ENCODE peak calls at places on chromosomes 5 and 9, in ten cellular contexts. C is NCI-H510A, K is SW 1271, U is NCI-H524 treated with DMSO at 0.1 percent for 48 hours, X is GM13977, Y is IMR-90, J is NCI-H1417 treated with DMSO at 0.1 percent for 48 hours, I is adrenal gland, A is transverse colon, E is fibroblast of lung. M is an unnamed sample.

GRCh38 chr9:88531920-88532319 is 3.1 kb upstream of the NXNL2 start:
- DNase-seq in C (no peak), K (no peak), U (no peak), X (no peak), Y (no peak), J (no peak), I (no peak), A (no peak), E (no peak), M (no peak)

GRCh38 chr5:123951204-123951977 is 439.4 kb downstream of the CSNK1G3 start:
- DNase-seq in C (no peak), K (no peak), U (no peak), X (no peak), Y (peak), J (no peak), I (no peak), A (no peak), E (peak), M (no peak)

GRCh38 chr9:401223-401622 is 186.6 kb downstream of the DOCK8 start:
- DNase-seq in C (no peak), K (no peak), U (peak), X (no peak), Y (no peak), J (no peak), I (no peak), A (no peak), E (no peak), M (no peak)

GRCh38 chr5:58999804-59000595 is 417.1 kb downstream of the RAB3C start:
- DNase-seq in C (no peak), K (no peak), U (peak), X (no peak), Y (no peak), J (no peak), I (no peak), A (no peak), E (no peak), M (no peak)

GRCh38 chr9:83062653-83063527 is at the start of gene RASEF:
- DNase-seq in C (peak), K (peak), U (no peak), X (no peak), Y (no peak), J (peak), I (no peak), A (peak), E (peak), M (no peak)

GRCh38 chr5:158145827-158146226 is 286.9 kb upstream of the CLINT1 start:
- DNase-seq in C (no peak), K (no peak), U (no peak), X (no peak), Y (no peak), J (no peak), I (no peak), A (no peak), E (no peak), M (no peak)

GRCh38 chr9:98118640-98119601 is at the start of gene TRIM14:
- DNase-seq in C (peak), K (peak), U (peak), X (peak), Y (peak), J (no peak), I (peak), A (peak), E (peak), M (no peak)

GRCh38 chr5:104213216-104213615 is 650.6 kb upstream of the NUDT12 start:
- DNase-seq in C (no peak), K (no peak), U (no peak), X (no peak), Y (no peak), J (no peak), I (no peak), A (no peak), E (no peak), M (no peak)

GRCh38 chr5:107539163-107539445 is 131.6 kb downstream of the EFNA5 start:
- DNase-seq in C (no peak), K (no peak), U (no peak), X (no peak), Y (no peak), J (no peak), I (no peak), A (no peak), E (no peak), M (no peak)

GRCh38 chr5:55714749-55715148 is 2.6 kb upstream of the SLC38A9 start:
- DNase-seq in C (no peak), K (no peak), U (no peak), X (no peak), Y (no peak), J (no peak), I (no peak), A (no peak), E (no peak), M (no peak)

GRCh38 chr5:115875447-115875846 is 33.7 kb downstream of the AP3S1 start:
- DNase-seq in C (no peak), K (no peak), U (no peak), X (no peak), Y (no peak), J (no peak), I (no peak), A (no peak), E (no peak), M (no peak)

GRCh38 chr5:112930082-112930344 is 8.0 kb upstream of the REEP5 start:
- DNase-seq in C (no peak), K (no peak), U (no peak), X (peak), Y (no peak), J (no peak), I (no peak), A (no peak), E (no peak), M (no peak)

GRCh38 chr5:56323505-56323904 is 90.4 kb upstream of the ANKRD55 start:
- DNase-seq in C (no peak), K (no peak), U (no peak), X (no peak), Y (peak), J (no peak), I (no peak), A (no peak), E (peak), M (no peak)